ENCODE peak calls at places on chromosomes 6 and 20, in four cellular contexts. D is AG10803, K is left ventricle myocardium inferior, V is A549. T is an unnamed sample.

GRCh38 chr6:68778356-68779020 is 143.4 kb downstream of the ADGRB3 start:
- DNase-seq in D (peak; percentile 17), K (no peak), V (peak; percentile 24), T (no peak)

GRCh38 chr6:159778131-159778530 is 11.3 kb downstream of the TCP1 start:
- DNase-seq in D (no peak), K (no peak), V (no peak), T (no peak)

GRCh38 chr6:155228549-155229166 is 35.2 kb upstream of the CLDN20 start:
- DNase-seq in D (peak; percentile 74), K (no peak), V (no peak), T (no peak)

GRCh38 chr20:11777861-11778570 is 139.7 kb upstream of the BTBD3 start:
- DNase-seq in D (peak; percentile 80), K (no peak), V (no peak), T (no peak)

GRCh38 chr6:155587817-155588216 is 132.2 kb upstream of the NOX3 start:
- DNase-seq in D (no peak), K (no peak), V (no peak), T (no peak)

GRCh38 chr6:116438590-116439448 is 22.4 kb upstream of the CALHM6 start:
- DNase-seq in D (no peak), K (no peak), V (no peak), T (no peak)

GRCh38 chr6:18457065-18457817 is 70.1 kb downstream of the RNF144B start:
- DNase-seq in D (no peak), K (no peak), V (no peak), T (no peak)

GRCh38 chr6:136160255-136160654 is 89.9 kb downstream of the MTFR2 start:
- DNase-seq in D (no peak), K (no peak), V (no peak), T (no peak)

GRCh38 chr20:19964289-19965263 is 52.6 kb upstream of the NAA20 start:
- DNase-seq in D (peak; percentile 94), K (peak; percentile 29), V (peak; percentile 80), T (peak; percentile 96)

GRCh38 chr20:23022849-23023248 is 12.3 kb upstream of the SSTR4 start:
- DNase-seq in D (no peak), K (no peak), V (no peak), T (no peak)

GRCh38 chr20:58634818-58635665 is 16.0 kb upstream of the STX16 start:
- DNase-seq in D (no peak), K (no peak), V (no peak), T (no peak)

GRCh38 chr6:130843575-130844320 is 16.5 kb downstream of the SMLR1 start:
- DNase-seq in D (peak; percentile 44), K (no peak), V (peak; percentile 18), T (peak; percentile 50)

GRCh38 chr6:69866351-69867074 is at the start of gene COL19A1:
- DNase-seq in D (no peak), K (peak; percentile 22), V (no peak), T (no peak)

GRCh38 chr6:5941188-5941587 is 65.5 kb downstream of the NRN1 start:
- DNase-seq in D (peak; percentile 45), K (no peak), V (no peak), T (no peak)

GRCh38 chr6:108914235-108915022 is 66.2 kb downstream of the ARMC2 start:
- DNase-seq in D (peak; percentile 16), K (no peak), V (peak; percentile 23), T (no peak)

GRCh38 chr20:35021063-35021462 is 65.4 kb downstream of the MYH7B start:
- DNase-seq in D (no peak), K (no peak), V (no peak), T (no peak)

GRCh38 chr6:20620043-20620442 is 85.8 kb downstream of the CDKAL1 start:
- DNase-seq in D (no peak), K (no peak), V (no peak), T (no peak)

GRCh38 chr20:35711588-35712209 is 12.5 kb downstream of the ROMO1 start:
- DNase-seq in D (no peak), K (no peak), V (no peak), T (no peak)

GRCh38 chr6:167501831-167502385 is 177.0 kb downstream of the TTLL2 start:
- DNase-seq in D (no peak), K (no peak), V (peak; percentile 55), T (no peak)

GRCh38 chr20:14717124-14718004 is 380.0 kb upstream of the FLRT3 start:
- DNase-seq in D (no peak), K (no peak), V (peak; percentile 38), T (no peak)

GRCh38 chr6:3455121-3455489 is 1.7 kb downstream of the SLC22A23 start:
- DNase-seq in D (no peak), K (no peak), V (no peak), T (no peak)

GRCh38 chr20:36861875-36862801 is 13.8 kb upstream of the TLDC2 start:
- DNase-seq in D (peak; percentile 82), K (peak; percentile 90), V (peak; percentile 91), T (peak; percentile 88)

GRCh38 chr20:36859700-36860330 is 16.1 kb upstream of the TLDC2 start:
- DNase-seq in D (no peak), K (no peak), V (no peak), T (no peak)

GRCh38 chr20:36861625-36861874 is 14.4 kb upstream of the TLDC2 start:
- DNase-seq in D (no peak), K (peak; percentile 56), V (peak; percentile 25), T (no peak)

GRCh38 chr20:36860339-36860738 is 15.6 kb upstream of the TLDC2 start:
- DNase-seq in D (no peak), K (no peak), V (no peak), T (no peak)

GRCh38 chr20:36860811-36861624 is 14.9 kb upstream of the TLDC2 start:
- DNase-seq in D (no peak), K (no peak), V (no peak), T (no peak)
- H3K4me3 ChIP-seq in D (peak overlapping the region; percentile 71), K (peak overlapping the region; percentile 77), V (peak overlapping the region; percentile 85), T (peak overlapping the region; percentile 84)

GRCh38 chr20:56625837-56626236 is 3.3 kb upstream of the TFAP2C start:
- DNase-seq in D (no peak), K (no peak), V (no peak), T (no peak)

GRCh38 chr20:56628015-56628872 is 862 bp upstream of the TFAP2C start:
- DNase-seq in D (no peak), K (no peak), V (peak; percentile 39), T (no peak)

GRCh38 chr20:56624786-56625681 is 4.1 kb upstream of the TFAP2C start:
- DNase-seq in D (no peak), K (no peak), V (no peak), T (no peak)

GRCh38 chr20:56627122-56628014 is 1.7 kb upstream of the TFAP2C start:
- DNase-seq in D (no peak), K (no peak), V (no peak), T (no peak)

GRCh38 chr20:56626367-56627121 is 2.6 kb upstream of the TFAP2C start:
- DNase-seq in D (peak; percentile 36), K (no peak), V (peak; percentile 45), T (no peak)
- TF ChIP-seq CTCF in D (peak; percentile 48), K (peak; percentile 22), V (peak; percentile 35), T (peak; percentile 66)

GRCh38 chr6:10721850-10722569 is 860 bp upstream of the TMEM14C start:
- DNase-seq in D (no peak), K (no peak), V (no peak), T (no peak)
- H3K4me3 ChIP-seq in D (peak overlapping the region; percentile 83), K (peak overlapping the region; percentile 72), V (peak overlapping the region; percentile 68), T (peak overlapping the region; percentile 66)

DNA sequence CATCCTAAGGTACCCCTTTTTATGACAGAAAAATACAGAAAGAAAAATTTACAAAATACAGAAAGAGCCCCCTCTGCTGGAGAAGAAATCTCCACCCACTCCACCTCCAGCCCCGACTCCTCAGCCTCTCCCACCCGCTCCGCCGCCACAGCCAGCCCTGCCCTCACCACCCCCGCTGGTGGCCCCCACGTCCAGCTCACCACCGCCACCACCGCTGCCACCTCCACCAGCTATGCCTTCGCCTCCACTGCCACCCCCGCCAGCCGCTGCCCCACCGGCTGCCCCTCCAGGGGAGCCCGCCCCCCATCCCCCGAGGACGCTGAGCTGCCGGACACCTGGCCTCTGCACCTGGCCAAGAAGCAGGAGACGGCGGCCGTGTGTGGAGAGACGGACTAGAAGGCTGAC is 17.7 kb downstream of the WFDC2 start:
- DNase-seq in D (no peak), K (no peak), V (no peak), T (no peak)
- TF ChIP-seq CTCF in D (no peak), K (no peak), V (peak; percentile 9), T (peak; percentile 12)

DNA sequence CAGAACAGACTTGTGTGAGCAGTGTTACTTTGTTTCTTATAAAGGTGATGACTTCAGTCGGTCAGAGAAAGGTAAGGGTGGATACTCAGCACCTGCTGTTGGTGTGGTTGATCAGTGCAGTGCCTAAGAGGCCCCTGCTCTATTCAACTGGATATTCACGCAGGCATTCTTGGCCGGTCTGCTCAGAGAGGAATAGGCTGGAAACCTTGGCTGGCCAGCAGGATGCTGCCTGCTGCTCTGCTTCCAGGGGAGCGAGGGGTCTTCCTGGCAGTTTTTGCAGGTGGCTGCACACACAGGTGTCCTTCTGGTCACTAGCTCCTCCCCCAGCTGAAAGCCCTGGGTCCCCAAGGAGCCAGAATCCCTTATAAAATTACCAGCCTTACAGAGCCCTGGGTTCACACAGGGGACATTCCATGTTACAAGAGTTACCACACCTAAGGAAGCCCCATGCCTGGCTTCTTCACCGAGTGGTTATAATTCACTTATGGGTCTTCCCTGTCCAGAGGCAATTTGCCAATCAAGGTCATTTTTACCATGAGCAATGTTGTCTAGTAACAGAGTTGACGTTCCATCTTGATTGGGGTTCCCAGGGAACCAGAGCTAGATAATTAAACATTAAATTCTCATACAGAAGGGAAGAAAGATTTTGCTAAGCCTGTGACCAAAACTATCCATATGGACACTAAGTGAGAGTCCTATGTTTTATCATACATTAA is 16.4 kb downstream of the SYNJ2 start:
- DNase-seq in D (no peak), K (peak; percentile 5), V (no peak), T (no peak)
- H3K4me3 ChIP-seq in D (no peak overlapping the region), K (no peak overlapping the region), V (no peak overlapping the region), T (no peak overlapping the region)

GRCh38 chr6:1315201-1315559 is 3.3 kb downstream of the FOXQ1 start:
- DNase-seq in D (no peak), K (no peak), V (no peak), T (no peak)

GRCh38 chr6:1315560-1316386 is 3.9 kb downstream of the FOXQ1 start:
- DNase-seq in D (no peak), K (no peak), V (no peak), T (no peak)

GRCh38 chr6:1318036-1318435 is 6.1 kb downstream of the FOXQ1 start:
- DNase-seq in D (no peak), K (no peak), V (no peak), T (no peak)

GRCh38 chr6:1317302-1317815 is 5.5 kb downstream of the FOXQ1 start:
- DNase-seq in D (no peak), K (no peak), V (no peak), T (no peak)

DNA sequence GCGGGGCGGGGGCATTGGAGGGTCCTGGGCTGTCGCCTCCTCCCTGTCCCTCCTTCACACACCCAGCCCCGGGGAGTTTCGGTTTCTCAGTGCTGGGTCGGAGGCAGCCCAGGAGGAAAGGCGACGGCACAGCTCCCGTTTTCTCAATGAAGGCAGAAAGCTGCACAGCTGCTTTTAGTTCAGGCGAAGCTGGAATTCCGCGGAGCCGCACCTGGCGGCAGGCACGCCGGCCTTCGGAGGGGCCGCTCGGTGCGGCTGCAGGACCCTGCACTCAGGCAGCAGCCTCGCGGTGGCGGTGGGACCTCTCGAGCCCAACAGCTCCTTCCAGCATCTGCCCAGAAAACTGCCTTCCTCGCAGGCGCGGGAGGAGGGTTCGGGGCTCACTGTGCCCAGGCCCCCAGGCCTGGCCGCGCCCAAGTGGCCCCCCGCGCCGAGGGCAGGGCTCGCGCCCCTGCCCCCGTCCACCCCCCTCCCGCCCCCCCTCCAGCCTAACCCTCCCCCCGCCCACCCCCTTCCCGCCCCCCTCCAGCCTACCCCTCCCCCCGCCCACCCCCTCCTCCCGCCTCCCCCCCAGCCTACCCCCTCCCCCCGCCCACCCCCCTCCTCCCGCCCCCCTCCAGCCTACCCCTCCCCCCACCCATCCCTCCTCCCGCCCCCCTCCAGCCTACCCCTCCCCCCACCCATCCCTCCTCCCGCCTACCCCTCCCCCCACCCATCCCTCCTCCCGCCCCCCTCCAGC is 4.8 kb downstream of the FOXQ1 start:
- DNase-seq in D (no peak), K (no peak), V (no peak), T (no peak)
- TF ChIP-seq CTCF in D (peak; percentile 15), K (no peak), V (no peak), T (peak; percentile 11)

T was measured in HFF-Myc.